ENCODE peak calls at places on chromosome 14, in nine cellular contexts. One of them, this sample, is unnamed.

GRCh38 chr14:94632305-94632590 is 20.1 kb downstream of the SERPINA3 start:
- DNase-seq in MM.1S: no peak
- DNase-seq in Caco-2: no peak
- DNase-seq in iris pigment epithelial cell: no peak
- DNase-seq in stimulated activated CD4-positive, alpha-beta T cell treated with anti-CD3 and anti-CD28 coated beads, Interleukin-2, amount 100 ng/mL, for 48 hours: no peak
- DNase-seq in effector CD8-positive, alpha-beta T cell: no peak
- DNase-seq in ACHN: no peak
- DNase-seq in CD8-positive, alpha-beta memory T cell: no peak
- DNase-seq in fibroblast of lung: no peak
- DNase-seq in this sample: no peak

GRCh38 chr14:90846511-90846910 is 30.3 kb upstream of the TTC7B start:
- DNase-seq in CD8-positive, alpha-beta memory T cell: no peak
- DNase-seq in effector CD8-positive, alpha-beta T cell: no peak
- DNase-seq in iris pigment epithelial cell: peak
- DNase-seq in fibroblast of lung: peak
- DNase-seq in stimulated activated CD4-positive, alpha-beta T cell treated with anti-CD3 and anti-CD28 coated beads, Interleukin-2, amount 100 ng/mL, for 48 hours: no peak
- DNase-seq in Caco-2: no peak
- DNase-seq in MM.1S: no peak
- DNase-seq in ACHN: no peak
- DNase-seq in this sample: no peak

GRCh38 chr14:35814371-35815005 is 5.4 kb upstream of the RALGAPA1 start:
- DNase-seq in MM.1S: peak
- DNase-seq in iris pigment epithelial cell: peak
- DNase-seq in fibroblast of lung: peak
- DNase-seq in stimulated activated CD4-positive, alpha-beta T cell treated with anti-CD3 and anti-CD28 coated beads, Interleukin-2, amount 100 ng/mL, for 48 hours: peak
- DNase-seq in effector CD8-positive, alpha-beta T cell: peak
- DNase-seq in ACHN: peak
- DNase-seq in Caco-2: peak
- DNase-seq in CD8-positive, alpha-beta memory T cell: peak
- DNase-seq in this sample: no peak

GRCh38 chr14:74519316-74520074 is 25.9 kb downstream of the ISCA2 start:
- DNase-seq in CD8-positive, alpha-beta memory T cell: no peak
- DNase-seq in Caco-2: no peak
- DNase-seq in fibroblast of lung: no peak
- DNase-seq in MM.1S: no peak
- DNase-seq in stimulated activated CD4-positive, alpha-beta T cell treated with anti-CD3 and anti-CD28 coated beads, Interleukin-2, amount 100 ng/mL, for 48 hours: no peak
- DNase-seq in effector CD8-positive, alpha-beta T cell: no peak
- DNase-seq in ACHN: no peak
- DNase-seq in iris pigment epithelial cell: no peak
- DNase-seq in this sample: no peak

GRCh38 chr14:83779266-83779665 is 1750.7 kb upstream of the FLRT2 start:
- DNase-seq in stimulated activated CD4-positive, alpha-beta T cell treated with anti-CD3 and anti-CD28 coated beads, Interleukin-2, amount 100 ng/mL, for 48 hours: no peak
- DNase-seq in MM.1S: no peak
- DNase-seq in fibroblast of lung: peak
- DNase-seq in ACHN: peak
- DNase-seq in CD8-positive, alpha-beta memory T cell: no peak
- DNase-seq in effector CD8-positive, alpha-beta T cell: no peak
- DNase-seq in Caco-2: no peak
- DNase-seq in iris pigment epithelial cell: peak
- DNase-seq in this sample: no peak

GRCh38 chr14:35332517-35333346 is 40.5 kb downstream of the PSMA6 start:
- DNase-seq in fibroblast of lung: peak
- DNase-seq in CD8-positive, alpha-beta memory T cell: peak
- DNase-seq in Caco-2: no peak
- DNase-seq in MM.1S: peak
- DNase-seq in stimulated activated CD4-positive, alpha-beta T cell treated with anti-CD3 and anti-CD28 coated beads, Interleukin-2, amount 100 ng/mL, for 48 hours: peak
- DNase-seq in ACHN: no peak
- DNase-seq in iris pigment epithelial cell: peak
- DNase-seq in effector CD8-positive, alpha-beta T cell: no peak
- DNase-seq in this sample: no peak

GRCh38 chr14:77023001-77023996 is 5.2 kb downstream of the IRF2BPL start:
- DNase-seq in ACHN: no peak
- DNase-seq in stimulated activated CD4-positive, alpha-beta T cell treated with anti-CD3 and anti-CD28 coated beads, Interleukin-2, amount 100 ng/mL, for 48 hours: no peak
- DNase-seq in effector CD8-positive, alpha-beta T cell: no peak
- DNase-seq in MM.1S: no peak
- DNase-seq in iris pigment epithelial cell: peak
- DNase-seq in Caco-2: peak
- DNase-seq in fibroblast of lung: peak
- DNase-seq in CD8-positive, alpha-beta memory T cell: no peak
- DNase-seq in this sample: peak

GRCh38 chr14:75430526-75430925 is 2.7 kb downstream of the JDP2 start:
- DNase-seq in iris pigment epithelial cell: peak
- DNase-seq in fibroblast of lung: peak
- DNase-seq in CD8-positive, alpha-beta memory T cell: no peak
- DNase-seq in stimulated activated CD4-positive, alpha-beta T cell treated with anti-CD3 and anti-CD28 coated beads, Interleukin-2, amount 100 ng/mL, for 48 hours: no peak
- DNase-seq in ACHN: no peak
- DNase-seq in MM.1S: no peak
- DNase-seq in effector CD8-positive, alpha-beta T cell: no peak
- DNase-seq in Caco-2: no peak
- DNase-seq in this sample: no peak

GRCh38 chr14:100096656-100097055 is 31.4 kb downstream of the EVL start:
- DNase-seq in CD8-positive, alpha-beta memory T cell: no peak
- DNase-seq in MM.1S: no peak
- DNase-seq in stimulated activated CD4-positive, alpha-beta T cell treated with anti-CD3 and anti-CD28 coated beads, Interleukin-2, amount 100 ng/mL, for 48 hours: no peak
- DNase-seq in Caco-2: no peak
- DNase-seq in iris pigment epithelial cell: peak
- DNase-seq in ACHN: no peak
- DNase-seq in fibroblast of lung: peak
- DNase-seq in effector CD8-positive, alpha-beta T cell: no peak
- DNase-seq in this sample: no peak

GRCh38 chr14:37232907-37233481 is 35.3 kb downstream of the MIPOL1 start:
- DNase-seq in effector CD8-positive, alpha-beta T cell: no peak
- DNase-seq in stimulated activated CD4-positive, alpha-beta T cell treated with anti-CD3 and anti-CD28 coated beads, Interleukin-2, amount 100 ng/mL, for 48 hours: no peak
- DNase-seq in CD8-positive, alpha-beta memory T cell: no peak
- DNase-seq in Caco-2: no peak
- DNase-seq in ACHN: peak
- DNase-seq in fibroblast of lung: peak
- DNase-seq in MM.1S: peak
- DNase-seq in iris pigment epithelial cell: peak
- DNase-seq in this sample: no peak

GRCh38 chr14:31085027-31085426 is 58.8 kb upstream of the STRN3 start:
- DNase-seq in Caco-2: no peak
- DNase-seq in effector CD8-positive, alpha-beta T cell: no peak
- DNase-seq in fibroblast of lung: no peak
- DNase-seq in ACHN: no peak
- DNase-seq in iris pigment epithelial cell: no peak
- DNase-seq in MM.1S: no peak
- DNase-seq in stimulated activated CD4-positive, alpha-beta T cell treated with anti-CD3 and anti-CD28 coated beads, Interleukin-2, amount 100 ng/mL, for 48 hours: no peak
- DNase-seq in CD8-positive, alpha-beta memory T cell: no peak
- DNase-seq in this sample: no peak

GRCh38 chr14:18660585-18660922 is 59.6 kb downstream of the OR11H12 start:
- DNase-seq in MM.1S: no peak
- DNase-seq in fibroblast of lung: no peak
- DNase-seq in iris pigment epithelial cell: no peak
- DNase-seq in stimulated activated CD4-positive, alpha-beta T cell treated with anti-CD3 and anti-CD28 coated beads, Interleukin-2, amount 100 ng/mL, for 48 hours: no peak
- DNase-seq in Caco-2: no peak
- DNase-seq in effector CD8-positive, alpha-beta T cell: no peak
- DNase-seq in CD8-positive, alpha-beta memory T cell: no peak
- DNase-seq in ACHN: no peak
- DNase-seq in this sample: no peak

GRCh38 chr14:77582511-77582910 is 33.9 kb downstream of the SPTLC2 start:
- DNase-seq in iris pigment epithelial cell: peak
- DNase-seq in stimulated activated CD4-positive, alpha-beta T cell treated with anti-CD3 and anti-CD28 coated beads, Interleukin-2, amount 100 ng/mL, for 48 hours: no peak
- DNase-seq in effector CD8-positive, alpha-beta T cell: no peak
- DNase-seq in ACHN: no peak
- DNase-seq in MM.1S: no peak
- DNase-seq in fibroblast of lung: no peak
- DNase-seq in Caco-2: no peak
- DNase-seq in CD8-positive, alpha-beta memory T cell: no peak
- DNase-seq in this sample: no peak

GRCh38 chr14:104986487-104987164 is 1.0 kb downstream of the CLBA1 start:
- DNase-seq in iris pigment epithelial cell: no peak
- DNase-seq in CD8-positive, alpha-beta memory T cell: no peak
- DNase-seq in effector CD8-positive, alpha-beta T cell: no peak
- DNase-seq in ACHN: no peak
- DNase-seq in fibroblast of lung: no peak
- DNase-seq in MM.1S: no peak
- DNase-seq in Caco-2: no peak
- DNase-seq in stimulated activated CD4-positive, alpha-beta T cell treated with anti-CD3 and anti-CD28 coated beads, Interleukin-2, amount 100 ng/mL, for 48 hours: no peak
- DNase-seq in this sample: no peak

GRCh38 chr14:25042362-25043299 is 7.3 kb downstream of the STXBP6 start:
- DNase-seq in iris pigment epithelial cell: peak
- DNase-seq in fibroblast of lung: peak
- DNase-seq in MM.1S: no peak
- DNase-seq in effector CD8-positive, alpha-beta T cell: no peak
- DNase-seq in CD8-positive, alpha-beta memory T cell: no peak
- DNase-seq in Caco-2: peak
- DNase-seq in ACHN: peak
- DNase-seq in stimulated activated CD4-positive, alpha-beta T cell treated with anti-CD3 and anti-CD28 coated beads, Interleukin-2, amount 100 ng/mL, for 48 hours: no peak
- DNase-seq in this sample: peak

GRCh38 chr14:95519699-95520098 is 3.2 kb upstream of the SYNE3 start:
- DNase-seq in ACHN: no peak
- DNase-seq in CD8-positive, alpha-beta memory T cell: peak
- DNase-seq in Caco-2: no peak
- DNase-seq in effector CD8-positive, alpha-beta T cell: peak
- DNase-seq in fibroblast of lung: peak
- DNase-seq in stimulated activated CD4-positive, alpha-beta T cell treated with anti-CD3 and anti-CD28 coated beads, Interleukin-2, amount 100 ng/mL, for 48 hours: no peak
- DNase-seq in iris pigment epithelial cell: peak
- DNase-seq in MM.1S: no peak
- DNase-seq in this sample: no peak

GRCh38 chr14:60721331-60722162 is 2.6 kb downstream of the SIX4 start:
- DNase-seq in fibroblast of lung: peak
- DNase-seq in effector CD8-positive, alpha-beta T cell: peak
- DNase-seq in CD8-positive, alpha-beta memory T cell: peak
- DNase-seq in MM.1S: no peak
- DNase-seq in iris pigment epithelial cell: peak
- DNase-seq in Caco-2: peak
- DNase-seq in stimulated activated CD4-positive, alpha-beta T cell treated with anti-CD3 and anti-CD28 coated beads, Interleukin-2, amount 100 ng/mL, for 48 hours: peak
- DNase-seq in ACHN: peak
- DNase-seq in this sample: peak

This sample was measured in frontal cortex.